ENCODE peak calls at places on chromosomes 7 and 10, in six cellular contexts. M, K, X, T, G and U are unnamed samples.

GRCh38 chr7:135845415-135846075 is 96.9 kb upstream of the FAM180A start:
- DNase-seq in M (no peak), K (no peak), X (no peak), T (no peak), G (no peak), U (peak; percentile 14)

GRCh38 chr7:8232999-8233847 is 28.7 kb downstream of the ICA1 start:
- DNase-seq in M (no peak), K (peak; percentile 25), X (no peak), T (peak; percentile 59), G (no peak), U (no peak)

GRCh38 chr7:1659696-1660095 is 10.4 kb upstream of the ELFN1 start:
- DNase-seq in M (no peak), K (no peak), X (no peak), T (no peak), G (no peak), U (no peak)

GRCh38 chr7:116356333-116356965 is 143.1 kb upstream of the CAV2 start:
- DNase-seq in M (no peak), K (no peak), X (no peak), T (no peak), G (no peak), U (peak; percentile 19)

GRCh38 chr10:3776796-3777571 is 8.0 kb downstream of the KLF6 start:
- DNase-seq in M (no peak), K (peak; percentile 83), X (no peak), T (no peak), G (peak; percentile 93), U (peak; percentile 92)

GRCh38 chr7:72438491-72438890 is 26.4 kb upstream of the CALN1 start:
- DNase-seq in M (no peak), K (no peak), X (no peak), T (no peak), G (no peak), U (no peak)

GRCh38 chr10:128519581-128519980 is 393.4 kb upstream of the MKI67 start:
- DNase-seq in M (no peak), K (no peak), X (no peak), T (peak; percentile 70), G (no peak), U (no peak)

GRCh38 chr7:47337531-47337930 is 244.4 kb downstream of the TNS3 start:
- DNase-seq in M (no peak), K (no peak), X (no peak), T (no peak), G (no peak), U (no peak)

GRCh38 chr7:79988642-79989041 is 146.0 kb upstream of the GNAI1 start:
- DNase-seq in M (no peak), K (peak; percentile 50), X (no peak), T (no peak), G (peak; percentile 69), U (peak; percentile 40)

GRCh38 chr7:101869901-101870290 is 52.5 kb downstream of the CUX1 start:
- DNase-seq in M (no peak), K (no peak), X (no peak), T (no peak), G (no peak), U (no peak)

GRCh38 chr10:123443924-123444323 is 222.2 kb upstream of the GPR26 start:
- DNase-seq in M (no peak), K (no peak), X (no peak), T (no peak), G (no peak), U (no peak)

GRCh38 chr7:149573519-149573918 is 75.9 kb upstream of the ZNF746 start:
- DNase-seq in M (no peak), K (no peak), X (no peak), T (no peak), G (no peak), U (no peak)

GRCh38 chr10:11539191-11539868 is 72.1 kb downstream of the USP6NL start:
- DNase-seq in M (no peak), K (peak; percentile 67), X (no peak), T (no peak), G (peak; percentile 52), U (peak; percentile 66)

GRCh38 chr7:26198133-26198780 is 2.3 kb downstream of the HNRNPA2B1 start:
- DNase-seq in M (no peak), K (no peak), X (no peak), T (no peak), G (peak; percentile 48), U (peak; percentile 53)

GRCh38 chr10:92702301-92702916 is 12.7 kb downstream of the HHEX start:
- DNase-seq in M (no peak), K (no peak), X (no peak), T (no peak), G (no peak), U (no peak)

GRCh38 chr10:114691442-114691941 is 33.4 kb upstream of the ABLIM1 start:
- DNase-seq in M (no peak), K (peak; percentile 70), X (no peak), T (no peak), G (peak; percentile 69), U (peak; percentile 50)

GRCh38 chr10:107577226-107577625 is 412.7 kb upstream of the SORCS1 start:
- DNase-seq in M (no peak), K (no peak), X (no peak), T (no peak), G (no peak), U (no peak)

GRCh38 chr10:117471344-117471874 is 71.1 kb upstream of the EMX2 start:
- DNase-seq in M (no peak), K (no peak), X (no peak), T (no peak), G (no peak), U (no peak)

GRCh38 chr10:99913831-99914235 is 95.9 kb downstream of the DNMBP start:
- DNase-seq in M (no peak), K (no peak), X (no peak), T (no peak), G (peak; percentile 26), U (no peak)

GRCh38 chr10:114023198-114023597 is 20.5 kb upstream of the ADRB1 start:
- DNase-seq in M (no peak), K (no peak), X (no peak), T (no peak), G (peak; percentile 64), U (peak; percentile 72)

GRCh38 chr7:85890244-85890811 is 703.5 kb upstream of the SEMA3D start:
- DNase-seq in M (no peak), K (peak; percentile 4), X (no peak), T (no peak), G (peak; percentile 31), U (peak; percentile 49)
- TF ChIP-seq CTCF in M (peak; percentile 44), K (peak; percentile 59), X (no peak), T (peak; percentile 58), G (peak; percentile 46), U (peak; percentile 59)

GRCh38 chr10:47309403-47310089 is 9.5 kb downstream of the GDF10 start:
- DNase-seq in M (no peak), K (no peak), X (no peak), T (no peak), G (no peak), U (no peak)
- TF ChIP-seq CTCF in M (no peak), K (peak; percentile 46), X (no peak), T (peak; percentile 53), G (peak; percentile 43), U (peak; percentile 34)

GRCh38 chr10:25758511-25758910 is 175.5 kb upstream of the MYO3A start:
- DNase-seq in M (no peak), K (no peak), X (no peak), T (no peak), G (no peak), U (no peak)

GRCh38 chr10:25761937-25762336 is 172.1 kb upstream of the MYO3A start:
- DNase-seq in M (no peak), K (no peak), X (no peak), T (no peak), G (no peak), U (no peak)

GRCh38 chr10:25753776-25754175 is 180.3 kb upstream of the MYO3A start:
- DNase-seq in M (no peak), K (no peak), X (no peak), T (no peak), G (peak; percentile 11), U (peak; percentile 54)

GRCh38 chr10:25756784-25757183 is 177.2 kb upstream of the MYO3A start:
- DNase-seq in M (no peak), K (no peak), X (no peak), T (no peak), G (no peak), U (no peak)

GRCh38 chr10:25758041-25758457 is 176.0 kb upstream of the MYO3A start:
- DNase-seq in M (peak; percentile 23), K (no peak), X (no peak), T (peak; percentile 7), G (peak; percentile 34), U (peak; percentile 41)
- TF ChIP-seq CTCF in M (peak; percentile 47), K (peak; percentile 6), X (no peak), T (peak; percentile 65), G (peak; percentile 58), U (peak; percentile 66)

GRCh38 chr10:7385114-7385513 is 25.7 kb downstream of the SFMBT2 start:
- DNase-seq in M (no peak), K (no peak), X (no peak), T (no peak), G (no peak), U (no peak)

GRCh38 chr10:7388602-7389001 is 22.2 kb downstream of the SFMBT2 start:
- DNase-seq in M (no peak), K (no peak), X (no peak), T (no peak), G (no peak), U (no peak)

GRCh38 chr10:7389346-7389745 is 21.5 kb downstream of the SFMBT2 start:
- DNase-seq in M (no peak), K (no peak), X (no peak), T (no peak), G (no peak), U (no peak)

GRCh38 chr10:7391748-7392147 is 19.1 kb downstream of the SFMBT2 start:
- DNase-seq in M (no peak), K (no peak), X (no peak), T (no peak), G (no peak), U (no peak)

GRCh38 chr10:7389844-7390243 is 21.0 kb downstream of the SFMBT2 start:
- DNase-seq in M (no peak), K (no peak), X (no peak), T (no peak), G (no peak), U (no peak)
- TF ChIP-seq CTCF in M (no peak), K (no peak), X (no peak), T (no peak), G (no peak), U (no peak)

GRCh38 chr10:63885159-63885558 is 364.0 kb downstream of the REEP3 start:
- DNase-seq in M (no peak), K (no peak), X (no peak), T (no peak), G (no peak), U (no peak)

GRCh38 chr10:63889756-63890155 is 368.6 kb downstream of the REEP3 start:
- DNase-seq in M (no peak), K (no peak), X (no peak), T (no peak), G (no peak), U (no peak)

GRCh38 chr10:63887600-63888396 is 366.6 kb downstream of the REEP3 start:
- DNase-seq in M (no peak), K (no peak), X (no peak), T (no peak), G (no peak), U (no peak)

GRCh38 chr10:63886281-63887025 is 365.3 kb downstream of the REEP3 start:
- DNase-seq in M (no peak), K (no peak), X (no peak), T (no peak), G (no peak), U (no peak)

GRCh38 chr10:63887026-63887589 is 365.9 kb downstream of the REEP3 start:
- DNase-seq in M (peak; percentile 22), K (no peak), X (no peak), T (peak; percentile 26), G (no peak), U (no peak)
- TF ChIP-seq CTCF in M (no peak), K (no peak), X (no peak), T (peak; percentile 43), G (peak; percentile 5), U (peak; percentile 14)

GRCh38 chr7:140924019-140924820 is 509 bp downstream of the BRAF start:
- DNase-seq in M (peak; percentile 64), K (peak; percentile 60), X (peak; percentile 76), T (peak; percentile 86), G (peak; percentile 55), U (peak; percentile 59)
- TF ChIP-seq CTCF in M (peak; percentile 12), K (peak; percentile 44), X (no peak), T (peak; percentile 50), G (peak; percentile 57), U (peak; percentile 44)